ENCODE peak calls at places on chromosome 9, in five cellular contexts. One of them, this sample, is unnamed. For H3K9me3, the result is how much of the 10 kb centered on the place peaks cover.

GRCh38 chr9:135253305-135254004 is 166.0 kb downstream of the OLFM1 start:
- DNase-seq in WERI-Rb-1: no peak
- DNase-seq in mucosa of descending colon: no peak
- DNase-seq in heart left ventricle: no peak
- DNase-seq in H1: no peak
- DNase-seq in this sample: peak

GRCh38 chr9:73202992-73203391 is 51.3 kb downstream of the ANXA1 start:
- DNase-seq in WERI-Rb-1: no peak
- DNase-seq in mucosa of descending colon: no peak
- DNase-seq in heart left ventricle: no peak
- DNase-seq in H1: no peak
- DNase-seq in this sample: no peak

GRCh38 chr9:131734165-131734610 is 5.7 kb downstream of the RAPGEF1 start:
- DNase-seq in WERI-Rb-1: no peak
- DNase-seq in mucosa of descending colon: peak
- DNase-seq in heart left ventricle: no peak
- DNase-seq in H1: no peak
- DNase-seq in this sample: peak

GRCh38 chr9:106700676-106701075 is 162.3 kb upstream of the ZNF462 start:
- DNase-seq in WERI-Rb-1: no peak
- DNase-seq in mucosa of descending colon: no peak
- DNase-seq in heart left ventricle: no peak
- DNase-seq in H1: no peak
- DNase-seq in this sample: no peak

GRCh38 chr9:134418986-134419683 is 92.9 kb downstream of the RXRA start:
- DNase-seq in WERI-Rb-1: no peak
- DNase-seq in mucosa of descending colon: no peak
- DNase-seq in heart left ventricle: no peak
- DNase-seq in H1: no peak
- DNase-seq in this sample: no peak

GRCh38 chr9:37931586-37931985 is 27.7 kb upstream of the SLC25A51 start:
- DNase-seq in WERI-Rb-1: no peak
- DNase-seq in mucosa of descending colon: no peak
- DNase-seq in heart left ventricle: no peak
- DNase-seq in H1: no peak
- DNase-seq in this sample: no peak

GRCh38 chr9:131036529-131037335 is 27.8 kb downstream of the LAMC3 start:
- DNase-seq in WERI-Rb-1: no peak
- DNase-seq in mucosa of descending colon: no peak
- DNase-seq in heart left ventricle: no peak
- DNase-seq in H1: no peak
- DNase-seq in this sample: no peak

GRCh38 chr9:88590558-88591146 is 55.7 kb downstream of the NXNL2 start:
- DNase-seq in WERI-Rb-1: peak
- DNase-seq in mucosa of descending colon: no peak
- DNase-seq in heart left ventricle: no peak
- DNase-seq in H1: peak
- DNase-seq in this sample: no peak

GRCh38 chr9:118946669-118947068 is 422.6 kb downstream of the BRINP1 start:
- DNase-seq in WERI-Rb-1: no peak
- DNase-seq in mucosa of descending colon: no peak
- DNase-seq in heart left ventricle: no peak
- DNase-seq in H1: no peak
- DNase-seq in this sample: no peak

GRCh38 chr9:121206516-121207370 is 5.1 kb upstream of the RAB14 start:
- DNase-seq in WERI-Rb-1: no peak
- DNase-seq in mucosa of descending colon: no peak
- DNase-seq in heart left ventricle: no peak
- DNase-seq in H1: no peak
- DNase-seq in this sample: no peak

GRCh38 chr9:130027533-130028370 is 15.2 kb downstream of the FNBP1 start:
- DNase-seq in WERI-Rb-1: no peak
- DNase-seq in mucosa of descending colon: no peak
- DNase-seq in heart left ventricle: no peak
- DNase-seq in H1: no peak
- DNase-seq in this sample: no peak

GRCh38 chr9:130688070-130688469 is 5.5 kb upstream of the EXOSC2 start:
- DNase-seq in WERI-Rb-1: no peak
- DNase-seq in mucosa of descending colon: no peak
- DNase-seq in heart left ventricle: no peak
- DNase-seq in H1: no peak
- DNase-seq in this sample: peak

GRCh38 chr9:97132865-97133264 is 93.9 kb upstream of the CTSV start:
- DNase-seq in WERI-Rb-1: no peak
- DNase-seq in mucosa of descending colon: no peak
- DNase-seq in heart left ventricle: no peak
- DNase-seq in H1: no peak
- DNase-seq in this sample: no peak

GRCh38 chr9:21558627-21559401 is 76.7 kb upstream of the IFNE start:
- DNase-seq in WERI-Rb-1: no peak
- DNase-seq in mucosa of descending colon: no peak
- DNase-seq in heart left ventricle: no peak
- DNase-seq in H1: no peak
- DNase-seq in this sample: no peak

GRCh38 chr9:136804509-136805206 is 3.1 kb upstream of the RABL6 start:
- DNase-seq in WERI-Rb-1: peak
- DNase-seq in mucosa of descending colon: no peak
- DNase-seq in heart left ventricle: no peak
- DNase-seq in H1: no peak
- DNase-seq in this sample: no peak

GRCh38 chr9:134839441-134840125 is 41.0 kb upstream of the FCN2 start:
- DNase-seq in WERI-Rb-1: peak
- DNase-seq in mucosa of descending colon: no peak
- DNase-seq in heart left ventricle: no peak
- DNase-seq in H1: no peak
- DNase-seq in this sample: no peak

GRCh38 chr9:973295-973842 is 3.1 kb upstream of the DMRT3 start:
- DNase-seq in WERI-Rb-1: no peak
- DNase-seq in mucosa of descending colon: no peak
- DNase-seq in heart left ventricle: no peak
- DNase-seq in H1: no peak
- DNase-seq in this sample: no peak

GRCh38 chr9:88746029-88746743 is 211.2 kb downstream of the NXNL2 start:
- DNase-seq in WERI-Rb-1: no peak
- DNase-seq in mucosa of descending colon: no peak
- DNase-seq in heart left ventricle: no peak
- DNase-seq in H1: no peak
- DNase-seq in this sample: no peak

GRCh38 chr9:89984214-89984613 is 379.4 kb downstream of the GADD45G start:
- DNase-seq in WERI-Rb-1: no peak
- DNase-seq in mucosa of descending colon: no peak
- DNase-seq in heart left ventricle: no peak
- DNase-seq in H1: no peak
- DNase-seq in this sample: no peak

GRCh38 chr9:91255327-91255726 is 106.4 kb downstream of the AUH start:
- DNase-seq in WERI-Rb-1: no peak
- DNase-seq in mucosa of descending colon: no peak
- DNase-seq in heart left ventricle: no peak
- DNase-seq in H1: no peak
- DNase-seq in this sample: no peak

GRCh38 chr9:69035438-69036316 is at the start of gene FXN:
- DNase-seq in WERI-Rb-1: peak
- DNase-seq in mucosa of descending colon: peak
- DNase-seq in heart left ventricle: peak
- DNase-seq in H1: peak
- DNase-seq in this sample: peak

GRCh38 chr9:86734762-86735161 is 212.5 kb downstream of the GAS1 start:
- DNase-seq in WERI-Rb-1: no peak
- DNase-seq in mucosa of descending colon: no peak
- DNase-seq in heart left ventricle: no peak
- DNase-seq in H1: no peak
- DNase-seq in this sample: no peak

GRCh38 chr9:111542497-111543254 is 17.7 kb downstream of the ZNF483 start:
- DNase-seq in WERI-Rb-1: no peak
- DNase-seq in mucosa of descending colon: no peak
- DNase-seq in heart left ventricle: no peak
- DNase-seq in H1: no peak
- DNase-seq in this sample: no peak

GRCh38 chr9:111548623-111549022 is 23.6 kb downstream of the ZNF483 start:
- DNase-seq in WERI-Rb-1: no peak
- DNase-seq in mucosa of descending colon: no peak
- DNase-seq in heart left ventricle: no peak
- DNase-seq in H1: no peak
- DNase-seq in this sample: no peak
- H3K9me3 ChIP-seq in WERI-Rb-1: under half
- H3K9me3 ChIP-seq in mucosa of descending colon: half or more
- H3K9me3 ChIP-seq in heart left ventricle: half or more
- H3K9me3 ChIP-seq in H1: half or more
- H3K9me3 ChIP-seq in this sample: under half

GRCh38 chr9:124286292-124286931 is 28.7 kb downstream of the NEK6 start:
- DNase-seq in WERI-Rb-1: no peak
- DNase-seq in mucosa of descending colon: peak
- DNase-seq in heart left ventricle: no peak
- DNase-seq in H1: no peak
- DNase-seq in this sample: no peak
- H3K4me3 ChIP-seq in WERI-Rb-1: no peak
- H3K4me3 ChIP-seq in mucosa of descending colon: no peak
- H3K4me3 ChIP-seq in heart left ventricle: peak
- H3K4me3 ChIP-seq in H1: no peak
- H3K4me3 ChIP-seq in this sample: no peak

GRCh38 chr9:103372828-103373227 is 377.7 kb downstream of the CYLC2 start:
- DNase-seq in WERI-Rb-1: no peak
- DNase-seq in mucosa of descending colon: no peak
- DNase-seq in heart left ventricle: no peak
- DNase-seq in H1: no peak
- DNase-seq in this sample: no peak

DNA sequence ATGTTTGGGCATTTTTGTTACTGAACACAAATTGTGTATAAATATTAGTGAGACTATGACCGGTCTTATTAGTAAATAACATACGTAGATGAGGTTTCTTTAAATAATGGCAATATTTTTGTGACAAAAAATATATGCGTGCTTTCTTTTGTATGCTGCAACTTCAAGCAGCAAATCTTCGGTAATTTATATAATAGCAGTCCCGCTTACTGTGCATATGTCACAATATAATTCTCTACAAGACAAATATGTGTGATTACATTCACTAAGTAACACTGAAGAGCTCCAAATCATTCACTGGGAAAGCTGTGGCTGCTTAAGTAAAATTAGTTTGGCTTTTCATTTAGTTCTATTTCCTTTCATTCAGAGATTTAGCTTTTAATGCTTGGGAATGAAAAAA is 376.0 kb downstream of the CYLC2 start:
- DNase-seq in WERI-Rb-1: no peak
- DNase-seq in mucosa of descending colon: no peak
- DNase-seq in heart left ventricle: no peak
- DNase-seq in H1: no peak
- DNase-seq in this sample: no peak
- H3K9me3 ChIP-seq in WERI-Rb-1: under half
- H3K9me3 ChIP-seq in mucosa of descending colon: under half
- H3K9me3 ChIP-seq in heart left ventricle: under half
- H3K9me3 ChIP-seq in H1: under half
- H3K9me3 ChIP-seq in this sample: under half

GRCh38 chr9:35792826-35793225 is 1.4 kb downstream of the NPR2 start:
- DNase-seq in WERI-Rb-1: no peak
- DNase-seq in mucosa of descending colon: no peak
- DNase-seq in heart left ventricle: no peak
- DNase-seq in H1: no peak
- DNase-seq in this sample: no peak
- H3K4me3 ChIP-seq in WERI-Rb-1: peak
- H3K4me3 ChIP-seq in mucosa of descending colon: no peak
- H3K4me3 ChIP-seq in heart left ventricle: no peak
- H3K4me3 ChIP-seq in H1: no peak
- H3K4me3 ChIP-seq in this sample: no peak

GRCh38 chr9:137988051-137988450 is 110.5 kb downstream of the CACNA1B start:
- DNase-seq in WERI-Rb-1: no peak
- DNase-seq in mucosa of descending colon: no peak
- DNase-seq in heart left ventricle: no peak
- DNase-seq in H1: no peak
- DNase-seq in this sample: no peak

GRCh38 chr9:137987244-137988030 is 109.9 kb downstream of the CACNA1B start:
- DNase-seq in WERI-Rb-1: no peak
- DNase-seq in mucosa of descending colon: no peak
- DNase-seq in heart left ventricle: no peak
- DNase-seq in H1: no peak
- DNase-seq in this sample: no peak

GRCh38 chr9:137989156-137989555 is 111.6 kb downstream of the CACNA1B start:
- DNase-seq in WERI-Rb-1: no peak
- DNase-seq in mucosa of descending colon: no peak
- DNase-seq in heart left ventricle: no peak
- DNase-seq in H1: no peak
- DNase-seq in this sample: no peak

GRCh38 chr9:137989999-137990715 is 112.6 kb downstream of the CACNA1B start:
- DNase-seq in WERI-Rb-1: no peak
- DNase-seq in mucosa of descending colon: no peak
- DNase-seq in heart left ventricle: no peak
- DNase-seq in H1: no peak
- DNase-seq in this sample: no peak

GRCh38 chr9:137988701-137989100 is 111.1 kb downstream of the CACNA1B start:
- DNase-seq in WERI-Rb-1: no peak
- DNase-seq in mucosa of descending colon: no peak
- DNase-seq in heart left ventricle: no peak
- DNase-seq in H1: no peak
- DNase-seq in this sample: no peak
- H3K9me3 ChIP-seq in WERI-Rb-1: under half
- H3K9me3 ChIP-seq in mucosa of descending colon: under half
- H3K9me3 ChIP-seq in heart left ventricle: under half
- H3K9me3 ChIP-seq in H1: half or more
- H3K9me3 ChIP-seq in this sample: under half

DNA sequence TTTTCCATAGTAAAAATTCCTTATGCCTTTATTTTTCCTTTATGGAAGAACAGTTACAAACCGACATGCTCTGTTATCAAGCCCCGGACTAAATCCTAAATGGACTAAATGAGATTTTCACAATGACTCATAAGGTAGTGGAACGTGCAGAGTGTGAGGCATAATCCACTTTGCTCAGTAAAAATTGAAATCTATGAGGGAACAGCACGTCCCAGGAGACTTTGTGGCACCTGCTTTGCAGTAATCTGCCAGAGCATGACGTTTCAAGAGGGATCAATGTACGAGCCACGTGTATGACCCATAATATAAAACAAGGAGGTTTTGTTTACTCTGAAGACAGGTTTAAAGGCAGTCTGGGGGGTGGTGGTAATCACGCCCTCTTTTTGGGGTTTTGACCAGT is 83.8 kb upstream of the GNA14 start:
- DNase-seq in WERI-Rb-1: peak
- DNase-seq in mucosa of descending colon: no peak
- DNase-seq in heart left ventricle: no peak
- DNase-seq in H1: no peak
- DNase-seq in this sample: no peak
- H3K4me3 ChIP-seq in WERI-Rb-1: no peak
- H3K4me3 ChIP-seq in mucosa of descending colon: no peak
- H3K4me3 ChIP-seq in heart left ventricle: no peak
- H3K4me3 ChIP-seq in H1: no peak
- H3K4me3 ChIP-seq in this sample: no peak

GRCh38 chr9:40911647-40912046 is 216.8 kb downstream of the FOXD4L6 start:
- DNase-seq in WERI-Rb-1: no peak
- DNase-seq in mucosa of descending colon: no peak
- DNase-seq in heart left ventricle: no peak
- DNase-seq in H1: no peak
- DNase-seq in this sample: no peak

GRCh38 chr9:40909821-40910220 is 218.7 kb downstream of the FOXD4L6 start:
- DNase-seq in WERI-Rb-1: no peak
- DNase-seq in mucosa of descending colon: no peak
- DNase-seq in heart left ventricle: no peak
- DNase-seq in H1: no peak
- DNase-seq in this sample: no peak

GRCh38 chr9:40913928-40914673 is 214.4 kb downstream of the FOXD4L6 start:
- DNase-seq in WERI-Rb-1: no peak
- DNase-seq in mucosa of descending colon: no peak
- DNase-seq in heart left ventricle: no peak
- DNase-seq in H1: no peak
- DNase-seq in this sample: no peak

GRCh38 chr9:40914772-40915659 is 213.5 kb downstream of the FOXD4L6 start:
- DNase-seq in WERI-Rb-1: no peak
- DNase-seq in mucosa of descending colon: no peak
- DNase-seq in heart left ventricle: no peak
- DNase-seq in H1: no peak
- DNase-seq in this sample: no peak

GRCh38 chr9:40913096-40913719 is 215.3 kb downstream of the FOXD4L6 start:
- DNase-seq in WERI-Rb-1: no peak
- DNase-seq in mucosa of descending colon: no peak
- DNase-seq in heart left ventricle: no peak
- DNase-seq in H1: no peak
- DNase-seq in this sample: no peak
- H3K9me3 ChIP-seq in WERI-Rb-1: under half
- H3K9me3 ChIP-seq in mucosa of descending colon: half or more
- H3K9me3 ChIP-seq in heart left ventricle: half or more
- H3K9me3 ChIP-seq in H1: half or more
- H3K9me3 ChIP-seq in this sample: half or more

This sample was measured in CD4-positive, alpha-beta memory T cell.